ENCODE peak calls at places on chromosomes 3 and 15, in six cellular contexts. L, Z, O, H, A and D are unnamed samples.

GRCh38 chr3:60555704-60556340 is 695.4 kb downstream of the FHIT start:
- DNase-seq in L (no peak), Z (peak), O (no peak), H (no peak), A (peak), D (no peak)

GRCh38 chr15:74389115-74390048 is 21.9 kb upstream of the CYP11A1 start:
- DNase-seq in L (no peak), Z (no peak), O (no peak), H (no peak), A (no peak), D (no peak)

GRCh38 chr3:151328298-151329036 is 882 bp downstream of the P2RY13 start:
- DNase-seq in L (no peak), Z (peak), O (no peak), H (no peak), A (no peak), D (no peak)

GRCh38 chr3:178513539-178514410 is 22.5 kb upstream of the KCNMB2 start:
- DNase-seq in L (no peak), Z (no peak), O (peak), H (peak), A (no peak), D (no peak)

GRCh38 chr3:52056968-52057805 is 816 bp upstream of the DUSP7 start:
- DNase-seq in L (peak), Z (peak), O (peak), H (peak), A (peak), D (peak)

GRCh38 chr3:195388380-195388779 is 54.4 kb downstream of the ACAP2 start:
- DNase-seq in L (no peak), Z (no peak), O (no peak), H (no peak), A (no peak), D (no peak)

GRCh38 chr3:113927556-113927955 is 20.3 kb upstream of the ZDHHC23 start:
- DNase-seq in L (no peak), Z (no peak), O (no peak), H (no peak), A (no peak), D (no peak)

GRCh38 chr3:39166134-39166710 is 12.8 kb upstream of the CSRNP1 start:
- DNase-seq in L (no peak), Z (peak), O (peak), H (peak), A (peak), D (no peak)

GRCh38 chr3:13419356-13420050 is 619 bp downstream of the NUP210 start:
- DNase-seq in L (peak), Z (no peak), O (no peak), H (no peak), A (no peak), D (no peak)

GRCh38 chr3:186264608-186265400 is 97.2 kb downstream of the DGKG start:
- DNase-seq in L (no peak), Z (no peak), O (no peak), H (no peak), A (no peak), D (no peak)